ENCODE peak calls at places on chromosomes 6 and 20, in eight cellular contexts. O is astrocyte of the spinal cord, N is heart right ventricle, B is bronchial epithelial cell, P is HEK293T, E is fibroblast of lung, J is nucleus accumbens, C is KBM-7. U is an unnamed sample.

GRCh38 chr6:39295538-39295937 is 18.7 kb downstream of the KCNK17 start:
- DNase-seq in B (no peak), N (no peak), O (no peak), J (no peak), C (no peak), P (no peak), E (peak; percentile 30), U (no peak)

GRCh38 chr6:15400572-15401004 is 154.7 kb downstream of the JARID2 start:
- DNase-seq in C (peak; percentile 75), P (peak; percentile 63), B (no peak), O (peak; percentile 32), E (peak; percentile 48), J (peak; percentile 64), N (peak; percentile 78), U (peak; percentile 39)

GRCh38 chr6:125077453-125077852 is 76.1 kb upstream of the TPD52L1 start:
- DNase-seq in E (no peak), C (no peak), J (no peak), N (no peak), P (no peak), O (peak; percentile 34), B (no peak), U (no peak)

GRCh38 chr6:134464690-134465411 is 146.9 kb upstream of the SGK1 start:
- DNase-seq in P (peak; percentile 60), N (no peak), O (peak; percentile 90), J (no peak), C (no peak), E (peak; percentile 53), B (peak; percentile 95), U (no peak)

GRCh38 chr20:21521596-21522478 is 8.0 kb upstream of the NKX2-2 start:
- DNase-seq in B (no peak), P (peak; percentile 32), E (no peak), J (peak; percentile 50), O (no peak), C (no peak), N (no peak), U (no peak)

GRCh38 chr6:22657341-22657985 is 88.1 kb downstream of the HDGFL1 start:
- DNase-seq in B (peak; percentile 41), P (no peak), N (no peak), C (no peak), J (peak; percentile 45), E (no peak), O (no peak), U (no peak)

GRCh38 chr6:53429401-53429800 is 80.7 kb upstream of the ELOVL5 start:
- DNase-seq in E (no peak), N (no peak), O (no peak), J (no peak), P (no peak), B (no peak), C (no peak), U (no peak)

GRCh38 chr20:25070821-25071473 is 11.0 kb downstream of the VSX1 start:
- DNase-seq in C (no peak), B (no peak), N (no peak), E (no peak), J (no peak), O (no peak), P (no peak), U (no peak)

GRCh38 chr20:33909331-33909921 is 84.3 kb upstream of the RALY start:
- DNase-seq in E (peak; percentile 90), O (peak; percentile 85), J (no peak), B (peak; percentile 72), N (no peak), P (no peak), C (no peak), U (no peak)

GRCh38 chr20:50395914-50396488 is 114.2 kb upstream of the PTPN1 start:
- DNase-seq in N (no peak), C (no peak), P (no peak), O (no peak), B (no peak), E (no peak), J (no peak), U (no peak)

GRCh38 chr20:61192254-61192950 is 59.7 kb upstream of the CDH4 start:
- DNase-seq in P (no peak), E (no peak), J (no peak), N (no peak), C (no peak), B (no peak), O (no peak), U (no peak)

GRCh38 chr6:81690073-81690472 is 62.4 kb downstream of the TENT5A start:
- DNase-seq in B (no peak), P (no peak), E (no peak), N (no peak), J (no peak), C (no peak), O (no peak), U (no peak)

GRCh38 chr6:137902721-137903120 is 35.7 kb downstream of the TNFAIP3 start:
- DNase-seq in N (no peak), E (no peak), O (no peak), P (no peak), C (no peak), B (no peak), J (no peak), U (no peak)

GRCh38 chr6:130070747-130071146 is 52.4 kb downstream of the L3MBTL3 start:
- DNase-seq in P (no peak), E (no peak), J (no peak), N (no peak), O (no peak), B (no peak), C (no peak), U (no peak)

GRCh38 chr6:30542915-30543314 is 13.4 kb downstream of the GNL1 start:
- DNase-seq in O (no peak), P (no peak), C (no peak), N (no peak), E (peak; percentile 24), J (no peak), B (no peak), U (peak; percentile 15)

GRCh38 chr6:148866657-148867268 is 119.9 kb downstream of the UST start:
- DNase-seq in E (no peak), J (no peak), O (no peak), C (no peak), B (no peak), P (no peak), N (no peak), U (no peak)

GRCh38 chr6:39056681-39057080 is 8.1 kb downstream of the GLP1R start:
- DNase-seq in C (no peak), E (no peak), J (no peak), N (no peak), O (no peak), B (no peak), P (no peak), U (no peak)

GRCh38 chr20:47669927-47670890 is 115.1 kb downstream of the SULF2 start:
- DNase-seq in P (no peak), J (no peak), C (no peak), O (no peak), B (no peak), N (no peak), E (no peak), U (no peak)

GRCh38 chr20:43752561-43753301 is 25.9 kb upstream of the GTSF1L start:
- DNase-seq in O (peak; percentile 95), C (peak; percentile 80), B (no peak), J (no peak), N (no peak), E (peak; percentile 89), P (no peak), U (no peak)

GRCh38 chr6:55882731-55883595 is 7.6 kb upstream of the BMP5 start:
- DNase-seq in P (no peak), J (no peak), E (peak; percentile 87), C (no peak), O (peak; percentile 83), N (no peak), B (peak; percentile 81), U (no peak)

GRCh38 chr6:40986364-40986763 is 52.7 kb downstream of the UNC5CL start:
- DNase-seq in B (no peak), C (no peak), P (no peak), N (no peak), O (no peak), E (no peak), J (no peak), U (no peak)